ENCODE peak calls at places on chromosomes 1 and 21, in ten cellular contexts. H, R, P, T, W, S, B, N, M and A are unnamed samples.

GRCh38 chr1:27488523-27489138 is 1.3 kb downstream of the WASF2 start:
- DNase-seq in H (no peak), R (peak; percentile 50), P (no peak), T (no peak), W (peak; percentile 44), S (peak; percentile 40), B (no peak), N (peak; percentile 30), M (no peak), A (peak; percentile 67)

GRCh38 chr1:101203812-101204540 is 32.8 kb upstream of the S1PR1 start:
- DNase-seq in H (no peak), R (peak; percentile 58), P (peak; percentile 35), T (peak; percentile 36), W (peak; percentile 47), S (no peak), B (no peak), N (no peak), M (no peak), A (peak; percentile 47)

GRCh38 chr1:162876751-162877150 is 15.8 kb upstream of the CCDC190 start:
- DNase-seq in H (no peak), R (no peak), P (no peak), T (no peak), W (no peak), S (no peak), B (no peak), N (no peak), M (no peak), A (no peak)

GRCh38 chr1:172352435-172352834 is 68.0 kb upstream of the C1orf105 start:
- DNase-seq in H (no peak), R (no peak), P (no peak), T (no peak), W (peak; percentile 23), S (no peak), B (no peak), N (no peak), M (no peak), A (peak; percentile 56)

GRCh38 chr1:36781098-36781497 is 253.2 kb downstream of the GRIK3 start:
- DNase-seq in H (no peak), R (no peak), P (no peak), T (no peak), W (no peak), S (no peak), B (no peak), N (no peak), M (no peak), A (no peak)

GRCh38 chr1:25619101-25619890 is 2.7 kb downstream of the MAN1C1 start:
- DNase-seq in H (peak; percentile 48), R (peak; percentile 48), P (no peak), T (peak; percentile 37), W (peak; percentile 15), S (peak; percentile 36), B (peak; percentile 40), N (peak; percentile 84), M (no peak), A (peak; percentile 32)

GRCh38 chr1:204294371-204294770 is 65.4 kb downstream of the PLEKHA6 start:
- DNase-seq in H (no peak), R (peak; percentile 93), P (peak; percentile 90), T (peak; percentile 56), W (peak; percentile 96), S (no peak), B (no peak), N (no peak), M (no peak), A (peak; percentile 94)

GRCh38 chr1:3350441-3351261 is 103.8 kb upstream of the ARHGEF16 start:
- DNase-seq in H (no peak), R (peak; percentile 13), P (no peak), T (peak; percentile 71), W (no peak), S (no peak), B (no peak), N (no peak), M (no peak), A (peak; percentile 30)

GRCh38 chr21:41025057-41025390 is 142.9 kb upstream of the BACE2 start:
- DNase-seq in H (no peak), R (no peak), P (no peak), T (no peak), W (no peak), S (no peak), B (no peak), N (no peak), M (no peak), A (no peak)

GRCh38 chr21:21715286-21715969 is 717.2 kb downstream of the NCAM2 start:
- DNase-seq in H (no peak), R (peak; percentile 75), P (no peak), T (no peak), W (peak; percentile 82), S (no peak), B (no peak), N (no peak), M (no peak), A (peak; percentile 81)

GRCh38 chr1:174788981-174789380 is 210.8 kb upstream of the CACYBP start:
- DNase-seq in H (no peak), R (peak; percentile 44), P (peak; percentile 78), T (no peak), W (peak; percentile 84), S (no peak), B (no peak), N (no peak), M (no peak), A (peak; percentile 95)

GRCh38 chr1:16905856-16906702 is 10.3 kb downstream of the RNU1-2 start:
- DNase-seq in H (no peak), R (no peak), P (no peak), T (no peak), W (no peak), S (no peak), B (no peak), N (no peak), M (no peak), A (peak; percentile 75)

GRCh38 chr1:165075725-165076370 is 280.7 kb downstream of the LMX1A start:
- DNase-seq in H (peak; percentile 48), R (peak; percentile 39), P (no peak), T (no peak), W (peak; percentile 42), S (no peak), B (no peak), N (peak; percentile 77), M (no peak), A (peak; percentile 55)

GRCh38 chr1:86906419-86906818 is 7.5 kb downstream of the SELENOF start:
- DNase-seq in H (no peak), R (peak; percentile 30), P (no peak), T (no peak), W (peak; percentile 21), S (no peak), B (no peak), N (no peak), M (no peak), A (no peak)

GRCh38 chr1:41494351-41495170 is 10.1 kb upstream of the EDN2 start:
- DNase-seq in H (no peak), R (no peak), P (no peak), T (no peak), W (no peak), S (no peak), B (no peak), N (no peak), M (no peak), A (no peak)